ENCODE peak calls at places on chromosomes 5 and 9, in five cellular contexts. S, U, I, Y and G are unnamed samples. For H3K9me2, the result is how much of the 10 kb centered on the place peaks cover.

GRCh38 chr9:100324594-100325200 is 28.0 kb downstream of the TEX10 start:
- DNase-seq in S (peak), U (peak), I (peak), Y (peak), G (peak)

GRCh38 chr9:131864531-131864930 is 124.7 kb upstream of the RAPGEF1 start:
- DNase-seq in S (no peak), U (no peak), I (no peak), Y (no peak), G (no peak)

GRCh38 chr9:4793412-4794005 is 765 bp downstream of the RCL1 start:
- DNase-seq in S (no peak), U (no peak), I (no peak), Y (no peak), G (no peak)

GRCh38 chr5:54548565-54548964 is 31.0 kb downstream of the SNX18 start:
- DNase-seq in S (no peak), U (no peak), I (no peak), Y (no peak), G (no peak)

GRCh38 chr5:180647941-180648500 is 1.4 kb downstream of the FLT4 start:
- DNase-seq in S (no peak), U (no peak), I (peak), Y (no peak), G (no peak)

GRCh38 chr9:130981002-130981760 is 27.8 kb upstream of the LAMC3 start:
- DNase-seq in S (no peak), U (no peak), I (no peak), Y (no peak), G (no peak)

GRCh38 chr5:96963267-96963666 is 27.4 kb downstream of the LNPEP start:
- DNase-seq in S (peak), U (peak), I (peak), Y (no peak), G (peak)

GRCh38 chr5:128009399-128009798 is 74.2 kb upstream of the SLC12A2 start:
- DNase-seq in S (no peak), U (no peak), I (no peak), Y (peak), G (no peak)

GRCh38 chr9:105309531-105309931 is 65.1 kb downstream of the SLC44A1 start:
- DNase-seq in S (peak), U (no peak), I (no peak), Y (no peak), G (no peak)

GRCh38 chr9:93258419-93258817 is 74.5 kb downstream of the WNK2 start:
- DNase-seq in S (no peak), U (no peak), I (no peak), Y (no peak), G (no peak)

GRCh38 chr9:98856982-98857381 is 49.5 kb downstream of the GALNT12 start:
- DNase-seq in S (no peak), U (no peak), I (no peak), Y (no peak), G (no peak)

GRCh38 chr5:132475531-132475930 is 15.0 kb downstream of the IRF1 start:
- DNase-seq in S (no peak), U (no peak), I (peak), Y (no peak), G (no peak)

GRCh38 chr5:56440871-56441740 is 208.0 kb upstream of the ANKRD55 start:
- DNase-seq in S (peak), U (peak), I (peak), Y (no peak), G (no peak)

GRCh38 chr5:133662578-133662977 is 50.2 kb upstream of the FSTL4 start:
- DNase-seq in S (no peak), U (peak), I (peak), Y (no peak), G (no peak)

GRCh38 chr9:73916016-73916673 is 581.0 kb upstream of the RORB start:
- DNase-seq in S (peak), U (no peak), I (peak), Y (peak), G (no peak)

GRCh38 chr5:179131886-179132585 is 71.9 kb downstream of the ZNF354C start:
- DNase-seq in S (no peak), U (no peak), I (no peak), Y (no peak), G (no peak)

GRCh38 chr9:121620777-121621437 is 30.5 kb upstream of the DAB2IP start:
- DNase-seq in S (peak), U (no peak), I (no peak), Y (peak), G (peak)

GRCh38 chr5:172931001-172931536 is 28.2 kb upstream of the RPL26L1 start:
- DNase-seq in S (peak), U (peak), I (peak), Y (no peak), G (no peak)

GRCh38 chr9:92706218-92706940 is 36.4 kb upstream of the IPPK start:
- DNase-seq in S (peak), U (peak), I (no peak), Y (peak), G (peak)

GRCh38 chr5:135740475-135740874 is 94.0 kb upstream of the SLC25A48 start:
- DNase-seq in S (no peak), U (no peak), I (no peak), Y (no peak), G (no peak)

GRCh38 chr5:158698036-158698667 is 401.6 kb downstream of the EBF1 start:
- DNase-seq in S (no peak), U (no peak), I (no peak), Y (peak), G (no peak)

GRCh38 chr9:90783964-90784363 is 17.7 kb upstream of the SYK start:
- DNase-seq in S (no peak), U (no peak), I (no peak), Y (no peak), G (no peak)

GRCh38 chr5:14062178-14062577 is 81.0 kb upstream of the TRIO start:
- DNase-seq in S (peak), U (no peak), I (no peak), Y (no peak), G (no peak)

GRCh38 chr9:109113892-109114609 is 5.7 kb downstream of the TMEM245 start:
- DNase-seq in S (no peak), U (no peak), I (no peak), Y (no peak), G (no peak)

GRCh38 chr5:177233206-177233605 is 70.3 kb downstream of the RAB24 start:
- DNase-seq in S (peak), U (no peak), I (no peak), Y (no peak), G (no peak)

GRCh38 chr5:1912951-1913565 is 30.3 kb upstream of the IRX4 start:
- DNase-seq in S (no peak), U (no peak), I (no peak), Y (no peak), G (no peak)

GRCh38 chr9:122498883-122499288 is 11.7 kb upstream of the OR1J2 start:
- DNase-seq in S (peak), U (peak), I (peak), Y (peak), G (peak)

GRCh38 chr9:86573886-86574285 is 219.7 kb upstream of the TUT7 start:
- DNase-seq in S (peak), U (no peak), I (no peak), Y (no peak), G (no peak)

GRCh38 chr5:69528609-69529008 is 31.4 kb upstream of the GTF2H2C start:
- DNase-seq in S (no peak), U (no peak), I (no peak), Y (no peak), G (no peak)

GRCh38 chr9:75664597-75664996 is 225.9 kb upstream of the PCSK5 start:
- DNase-seq in S (no peak), U (no peak), I (peak), Y (no peak), G (no peak)

GRCh38 chr5:38382898-38383297 is 124.5 kb downstream of the EGFLAM start:
- DNase-seq in S (peak), U (peak), I (peak), Y (peak), G (peak)

DNA sequence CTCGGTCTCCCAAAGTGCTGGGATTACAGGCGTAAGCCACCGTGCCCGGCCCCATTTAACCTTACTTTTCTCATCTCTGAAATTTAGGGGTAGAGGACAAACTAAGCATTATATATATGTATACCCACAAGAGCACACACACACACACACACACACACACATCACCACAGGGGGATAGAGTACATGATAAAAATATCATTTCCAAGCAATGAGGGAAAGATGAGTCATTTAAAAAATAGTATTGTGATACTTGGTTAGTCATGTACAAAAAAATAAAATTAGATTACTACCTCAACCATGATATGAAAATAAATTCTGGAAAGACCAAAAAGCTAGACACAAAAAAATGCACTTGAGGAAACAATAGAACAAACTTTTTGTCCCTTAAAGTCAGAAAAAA is 67.2 kb downstream of the CDH18 start:
- DNase-seq in S (peak), U (peak), I (no peak), Y (no peak), G (no peak)
- H3K9me2 ChIP-seq in S (under half), U (under half), I (under half), Y (under half), G (under half)

GRCh38 chr9:35719546-35719945 is 12.4 kb downstream of the TLN1 start:
- DNase-seq in S (no peak), U (no peak), I (no peak), Y (no peak), G (no peak)

GRCh38 chr9:35716236-35716635 is 15.8 kb downstream of the TLN1 start:
- DNase-seq in S (peak), U (no peak), I (no peak), Y (no peak), G (no peak)

GRCh38 chr9:35717132-35717870 is 14.7 kb downstream of the TLN1 start:
- DNase-seq in S (no peak), U (no peak), I (no peak), Y (no peak), G (no peak)

GRCh38 chr9:35714579-35715252 is 17.3 kb downstream of the TLN1 start:
- DNase-seq in S (no peak), U (no peak), I (no peak), Y (no peak), G (no peak)

DNA sequence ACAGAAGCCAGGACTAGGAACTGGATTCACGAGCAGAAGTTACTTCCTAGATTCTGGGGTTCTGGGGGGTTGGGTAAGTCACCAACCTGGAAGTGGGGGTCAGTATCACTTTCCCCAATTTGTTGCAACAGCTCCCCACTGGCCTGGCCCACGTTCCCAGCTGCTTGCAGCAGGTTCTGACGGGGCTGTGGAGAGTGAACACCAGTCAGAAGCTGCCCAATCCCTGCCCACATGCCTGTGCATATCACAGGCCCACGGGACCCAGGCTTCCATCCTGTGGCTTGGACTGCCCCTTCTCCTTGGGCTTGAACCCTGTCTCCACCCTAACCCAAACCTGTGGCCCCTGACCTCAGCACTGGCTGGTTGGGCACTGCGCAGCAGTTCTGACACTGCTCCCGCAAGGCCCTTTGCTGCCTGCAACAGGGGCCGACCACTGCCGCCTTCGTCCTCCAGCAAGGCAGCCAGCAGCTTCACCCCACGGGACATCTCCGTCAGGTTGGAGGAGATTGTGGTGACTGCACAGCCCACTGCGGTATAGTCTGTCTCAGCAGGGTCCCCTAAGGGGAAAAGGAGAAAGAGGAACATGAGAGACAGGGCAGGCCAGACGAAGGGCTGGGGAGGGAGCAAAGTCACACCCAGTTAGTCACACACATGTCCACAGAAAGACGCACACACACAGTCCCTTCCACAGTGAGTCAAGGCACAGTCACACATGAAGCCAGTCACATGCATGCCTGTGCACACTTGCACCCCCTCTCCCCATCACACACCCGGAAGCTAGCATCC is 13.1 kb downstream of the TLN1 start:
- DNase-seq in S (peak), U (peak), I (no peak), Y (no peak), G (no peak)
- H3K4me3 ChIP-seq in S (no peak), U (no peak), I (no peak), Y (no peak), G (no peak)

GRCh38 chr5:77463905-77464304 is 28.2 kb downstream of the WDR41 start:
- DNase-seq in S (peak), U (no peak), I (no peak), Y (no peak), G (no peak)
- H3K9me2 ChIP-seq in S (under half), U (under half), I (under half), Y (under half), G (under half)

DNA sequence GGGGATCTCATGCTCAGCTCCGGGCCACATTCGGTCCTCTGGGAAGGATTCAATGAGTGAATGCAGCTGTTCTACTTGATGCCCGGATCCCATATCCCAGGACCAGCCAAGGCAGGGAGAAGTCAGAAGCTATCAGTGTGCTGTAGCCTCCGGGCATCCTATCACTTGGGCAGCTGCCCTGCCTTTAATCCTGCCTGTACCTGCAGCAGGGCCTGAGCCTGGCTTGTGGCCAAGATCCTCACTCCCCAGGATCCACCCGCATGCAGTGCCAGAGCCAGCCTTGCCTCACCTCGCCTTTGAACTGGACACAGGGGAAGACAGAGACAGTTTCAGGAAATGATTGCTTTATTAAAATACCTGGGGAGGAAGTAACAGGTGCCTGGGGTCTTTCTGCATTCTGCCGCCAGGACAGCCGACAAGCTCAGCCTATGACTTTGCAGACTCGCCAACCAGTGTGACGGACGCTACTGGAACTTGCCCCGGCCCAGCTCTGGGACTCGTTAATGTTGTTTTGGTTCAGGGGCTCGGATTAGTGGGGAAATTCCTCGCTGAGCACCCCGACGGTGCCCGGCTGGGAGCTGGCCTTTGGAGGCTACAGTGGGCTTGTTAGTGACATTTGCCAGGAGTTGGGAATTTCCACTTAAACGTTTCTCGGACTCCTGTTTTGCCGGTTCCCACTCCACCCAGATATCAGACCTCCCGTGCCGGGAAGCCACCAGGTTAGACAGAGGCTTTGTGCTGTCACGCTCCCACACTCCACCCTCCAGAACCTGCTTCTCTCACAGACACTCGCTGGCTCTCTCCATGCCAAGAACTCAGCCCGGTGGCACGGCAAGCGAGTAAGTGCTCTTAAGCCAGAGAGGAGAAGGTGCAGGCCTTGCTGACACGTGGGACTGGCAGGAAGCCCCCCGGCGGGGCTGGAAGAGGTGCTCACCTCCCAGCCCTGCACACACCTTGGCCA is 721 bp downstream of the PTGES start:
- DNase-seq in S (peak), U (peak), I (no peak), Y (no peak), G (no peak)
- H3K4me3 ChIP-seq in S (peak), U (peak), I (peak), Y (peak), G (no peak)

GRCh38 chr9:94859891-94860290 is 133.4 kb downstream of the AOPEP start:
- DNase-seq in S (no peak), U (no peak), I (no peak), Y (no peak), G (no peak)
- H3K9me2 ChIP-seq in S (under half), U (under half), I (under half), Y (under half), G (under half)

DNA sequence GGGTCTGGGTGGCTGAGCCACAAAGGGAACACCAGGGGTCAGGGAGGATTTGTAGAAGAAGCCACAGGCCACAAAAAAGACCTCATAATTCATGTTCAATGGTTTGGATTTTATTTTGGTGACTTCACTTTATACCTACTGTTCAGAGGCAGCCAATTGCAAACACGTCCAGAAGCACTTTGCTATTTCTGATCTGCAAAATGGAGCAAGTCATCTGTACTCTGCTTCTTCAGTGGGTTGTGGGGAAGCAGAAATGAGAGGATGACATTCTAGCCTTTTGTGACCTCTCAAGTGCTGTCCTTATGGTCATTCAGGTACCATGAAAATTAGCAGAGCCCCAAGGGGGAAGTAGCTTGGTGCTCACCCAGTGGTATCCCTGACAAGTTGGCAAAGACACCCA is 2.5 kb upstream of the KCNIP1 start:
- DNase-seq in S (no peak), U (no peak), I (no peak), Y (no peak), G (no peak)
- H3K4me3 ChIP-seq in S (no peak), U (no peak), I (no peak), Y (no peak), G (no peak)

DNA sequence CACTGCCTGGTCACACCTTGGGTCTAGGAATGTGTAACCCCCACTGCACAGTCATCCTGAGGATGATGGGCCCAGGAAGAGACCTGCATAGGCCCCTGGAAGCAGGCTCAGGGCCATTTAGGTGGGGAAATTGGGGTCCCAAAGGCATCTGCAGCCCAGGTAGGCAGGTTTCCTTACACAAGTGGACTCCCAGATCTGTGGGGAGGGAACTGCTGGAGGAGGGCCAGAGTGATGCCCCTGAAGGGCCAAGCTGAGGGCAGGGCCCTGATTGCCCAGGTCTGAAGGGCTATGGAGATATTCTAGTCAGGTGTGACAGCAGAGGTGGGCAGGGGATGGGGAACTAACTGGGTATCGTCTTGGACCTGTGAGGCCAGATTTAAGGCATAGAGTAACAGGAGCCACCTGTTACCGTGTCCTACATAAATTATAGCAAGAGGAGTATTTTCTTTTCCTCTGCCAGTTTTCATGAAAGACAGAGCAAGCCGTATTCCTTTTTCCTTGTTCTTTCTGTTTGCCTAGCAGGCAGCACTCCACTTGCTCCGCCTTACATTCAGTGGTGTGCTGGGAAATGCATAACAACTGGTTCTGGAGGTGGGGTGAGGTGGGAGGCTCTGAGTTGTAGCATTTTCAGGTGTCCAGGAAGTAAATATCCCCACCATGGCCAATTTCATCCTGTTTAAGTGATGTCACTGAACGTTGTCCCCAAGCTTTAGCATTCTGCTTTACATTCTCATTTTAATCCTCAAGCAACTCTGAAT is 41.3 kb downstream of the PPARGC1B start:
- DNase-seq in S (no peak), U (no peak), I (no peak), Y (peak), G (no peak)
- H3K9me2 ChIP-seq in S (under half), U (under half), I (under half), Y (under half), G (under half)

GRCh38 chr9:133199648-133200321 is 9.3 kb downstream of the OBP2B start:
- DNase-seq in S (no peak), U (no peak), I (no peak), Y (peak), G (no peak)
- H3K4me3 ChIP-seq in S (no peak), U (no peak), I (no peak), Y (no peak), G (no peak)

GRCh38 chr5:40511801-40512200 is 167.9 kb upstream of the PTGER4 start:
- DNase-seq in S (no peak), U (no peak), I (no peak), Y (no peak), G (no peak)
- H3K9me2 ChIP-seq in S (under half), U (under half), I (under half), Y (under half), G (under half)